ENCODE peak calls at places on chromosomes 6 and 20, in four cellular contexts. One of them, this sample, is unnamed.

GRCh38 chr6:146892613-146893401 is 294.0 kb downstream of the ADGB start:
- DNase-seq in ACHN: peak
- DNase-seq in stimulated activated CD4-positive, alpha-beta T cell treated with anti-CD3 and anti-CD28 coated beads, Interleukin-1b, Interleukin-23, amount 100 ng/mL, for 24 hours: no peak
- DNase-seq in DMS153: no peak
- DNase-seq in this sample: no peak

GRCh38 chr6:41675992-41676391 is 37.7 kb downstream of the MDFI start:
- DNase-seq in ACHN: no peak
- DNase-seq in stimulated activated CD4-positive, alpha-beta T cell treated with anti-CD3 and anti-CD28 coated beads, Interleukin-1b, Interleukin-23, amount 100 ng/mL, for 24 hours: no peak
- DNase-seq in DMS153: no peak
- DNase-seq in this sample: no peak

GRCh38 chr20:61263084-61263695 is 11.1 kb downstream of the CDH4 start:
- DNase-seq in ACHN: peak
- DNase-seq in stimulated activated CD4-positive, alpha-beta T cell treated with anti-CD3 and anti-CD28 coated beads, Interleukin-1b, Interleukin-23, amount 100 ng/mL, for 24 hours: no peak
- DNase-seq in DMS153: no peak
- DNase-seq in this sample: no peak

GRCh38 chr6:99592900-99593299 is 13.7 kb upstream of the PRDM13 start:
- DNase-seq in ACHN: no peak
- DNase-seq in stimulated activated CD4-positive, alpha-beta T cell treated with anti-CD3 and anti-CD28 coated beads, Interleukin-1b, Interleukin-23, amount 100 ng/mL, for 24 hours: no peak
- DNase-seq in DMS153: no peak
- DNase-seq in this sample: no peak

GRCh38 chr20:41635158-41635557 is 17.0 kb upstream of the CHD6 start:
- DNase-seq in ACHN: no peak
- DNase-seq in stimulated activated CD4-positive, alpha-beta T cell treated with anti-CD3 and anti-CD28 coated beads, Interleukin-1b, Interleukin-23, amount 100 ng/mL, for 24 hours: no peak
- DNase-seq in DMS153: no peak
- DNase-seq in this sample: no peak

GRCh38 chr20:13800728-13801134 is 15.9 kb downstream of the NDUFAF5 start:
- DNase-seq in ACHN: peak
- DNase-seq in stimulated activated CD4-positive, alpha-beta T cell treated with anti-CD3 and anti-CD28 coated beads, Interleukin-1b, Interleukin-23, amount 100 ng/mL, for 24 hours: no peak
- DNase-seq in DMS153: peak
- DNase-seq in this sample: peak

GRCh38 chr6:134347141-134347540 is 29.2 kb upstream of the SGK1 start:
- DNase-seq in ACHN: no peak
- DNase-seq in stimulated activated CD4-positive, alpha-beta T cell treated with anti-CD3 and anti-CD28 coated beads, Interleukin-1b, Interleukin-23, amount 100 ng/mL, for 24 hours: no peak
- DNase-seq in DMS153: no peak
- DNase-seq in this sample: no peak

GRCh38 chr6:33746036-33746600 is 587 bp downstream of the IP6K3 start:
- DNase-seq in ACHN: peak
- DNase-seq in stimulated activated CD4-positive, alpha-beta T cell treated with anti-CD3 and anti-CD28 coated beads, Interleukin-1b, Interleukin-23, amount 100 ng/mL, for 24 hours: no peak
- DNase-seq in DMS153: no peak
- DNase-seq in this sample: peak

GRCh38 chr6:22146581-22147468 is 150.0 kb downstream of the PRL start:
- DNase-seq in ACHN: peak
- DNase-seq in stimulated activated CD4-positive, alpha-beta T cell treated with anti-CD3 and anti-CD28 coated beads, Interleukin-1b, Interleukin-23, amount 100 ng/mL, for 24 hours: no peak
- DNase-seq in DMS153: peak
- DNase-seq in this sample: no peak

GRCh38 chr20:44700306-44700705 is 14.9 kb upstream of the CCN5 start:
- DNase-seq in ACHN: no peak
- DNase-seq in stimulated activated CD4-positive, alpha-beta T cell treated with anti-CD3 and anti-CD28 coated beads, Interleukin-1b, Interleukin-23, amount 100 ng/mL, for 24 hours: no peak
- DNase-seq in DMS153: peak
- DNase-seq in this sample: no peak

GRCh38 chr6:151119823-151120524 is 119.8 kb upstream of the AKAP12 start:
- DNase-seq in ACHN: no peak
- DNase-seq in stimulated activated CD4-positive, alpha-beta T cell treated with anti-CD3 and anti-CD28 coated beads, Interleukin-1b, Interleukin-23, amount 100 ng/mL, for 24 hours: no peak
- DNase-seq in DMS153: no peak
- DNase-seq in this sample: no peak

GRCh38 chr6:76772951-76773350 is 690.3 kb downstream of the HTR1B start:
- DNase-seq in ACHN: no peak
- DNase-seq in stimulated activated CD4-positive, alpha-beta T cell treated with anti-CD3 and anti-CD28 coated beads, Interleukin-1b, Interleukin-23, amount 100 ng/mL, for 24 hours: no peak
- DNase-seq in DMS153: no peak
- DNase-seq in this sample: no peak

This sample was measured in heart left ventricle.